ENCODE peak calls at places on chromosomes 13 and 19, in four cellular contexts. V is SJSA1, Z is neuronal stem cell, U is heart left ventricle. X is an unnamed sample.

GRCh38 chr19:31339405-31339804 is 9.8 kb downstream of the TSHZ3 start:
- DNase-seq in V (no peak), Z (no peak), U (no peak), X (no peak)

GRCh38 chr19:18223860-18224524 is 2.2 kb downstream of the PDE4C start:
- DNase-seq in V (no peak), Z (peak), U (peak), X (no peak)

GRCh38 chr13:92307752-92308151 is 909.3 kb downstream of the GPC5 start:
- DNase-seq in V (no peak), Z (no peak), U (no peak), X (no peak)

GRCh38 chr13:40430234-40430633 is 236.2 kb downstream of the FOXO1 start:
- DNase-seq in V (no peak), Z (no peak), U (no peak), X (no peak)

GRCh38 chr19:50981587-50982146 is 2.0 kb downstream of the KLK7 start:
- DNase-seq in V (no peak), Z (no peak), U (no peak), X (no peak)

GRCh38 chr13:113785051-113786010 is 26.3 kb downstream of the TMEM255B start:
- DNase-seq in V (peak), Z (no peak), U (no peak), X (no peak)

GRCh38 chr13:22040810-22041364 is 370.0 kb downstream of the FGF9 start:
- DNase-seq in V (no peak), Z (no peak), U (no peak), X (no peak)

GRCh38 chr19:33100894-33101644 is 20.1 kb downstream of the GPATCH1 start:
- DNase-seq in V (no peak), Z (no peak), U (no peak), X (no peak)

GRCh38 chr19:13051581-13052165 is 51.0 kb downstream of the LYL1 start:
- DNase-seq in V (no peak), Z (peak), U (peak), X (peak)

GRCh38 chr13:26914624-26915023 is 154.0 kb upstream of the GPR12 start:
- DNase-seq in V (no peak), Z (no peak), U (no peak), X (no peak)

GRCh38 chr19:55247621-55248099 is 11.2 kb downstream of the PPP6R1 start:
- DNase-seq in V (no peak), Z (no peak), U (peak), X (no peak)

GRCh38 chr19:13024958-13025653 is 29.8 kb downstream of the NFIX start:
- DNase-seq in V (no peak), Z (no peak), U (no peak), X (peak)

GRCh38 chr13:110161112-110161897 is 145.7 kb downstream of the COL4A1 start:
- DNase-seq in V (no peak), Z (no peak), U (no peak), X (no peak)

GRCh38 chr13:113724780-113725315 is 34.2 kb upstream of the TMEM255B start:
- DNase-seq in V (no peak), Z (peak), U (peak), X (peak)

GRCh38 chr19:55777528-55777927 is 8.6 kb downstream of the RFPL4AL1 start:
- DNase-seq in V (no peak), Z (no peak), U (no peak), X (no peak)

GRCh38 chr13:22455036-22455435 is 725.7 kb upstream of the SGCG start:
- DNase-seq in V (no peak), Z (no peak), U (no peak), X (no peak)

GRCh38 chr19:55857149-55857548 is 20.8 kb downstream of the NLRP4 start:
- DNase-seq in V (no peak), Z (no peak), U (no peak), X (no peak)

GRCh38 chr13:84571264-84571663 is 689.0 kb upstream of the SLITRK1 start:
- DNase-seq in V (no peak), Z (no peak), U (no peak), X (no peak)

DNA sequence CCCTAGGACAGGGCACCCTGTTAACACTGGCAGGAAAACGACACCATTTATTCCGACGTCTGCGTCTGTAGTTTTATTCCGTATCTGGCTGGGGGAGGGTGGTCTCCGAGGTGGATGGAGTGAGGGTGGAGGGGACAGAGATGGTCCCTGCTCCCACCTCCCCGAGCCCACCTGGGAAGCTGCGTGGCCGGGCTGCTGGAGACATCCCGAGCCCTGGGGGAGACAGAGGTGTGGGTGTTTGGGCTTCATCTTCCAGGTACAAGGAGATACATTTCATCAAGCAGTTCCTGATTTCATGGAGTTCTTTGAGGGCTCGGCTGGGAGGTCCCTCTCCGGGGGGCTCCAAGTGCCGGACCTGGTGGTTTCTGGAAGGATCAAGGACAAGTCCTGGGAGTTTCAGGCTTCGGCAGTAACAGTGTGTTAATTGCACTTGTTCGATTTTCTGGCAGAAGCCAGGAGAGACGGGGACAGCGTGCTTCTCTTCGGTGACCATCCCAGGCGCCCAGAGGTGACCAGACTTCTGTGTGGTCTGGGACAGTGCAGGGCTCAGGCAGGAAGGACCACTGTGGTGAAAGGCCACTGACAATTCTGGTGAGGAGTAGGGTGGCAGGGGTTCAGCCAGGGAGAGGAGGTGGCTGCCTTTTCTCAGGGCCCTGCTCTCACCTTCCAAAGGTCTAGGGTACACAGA is 20.1 kb upstream of the MKNK2 start:
- DNase-seq in V (no peak), Z (no peak), U (no peak), X (no peak)
- H3K27ac ChIP-seq in V (no peak), Z (no peak), U (no peak), X (no peak)

DNA sequence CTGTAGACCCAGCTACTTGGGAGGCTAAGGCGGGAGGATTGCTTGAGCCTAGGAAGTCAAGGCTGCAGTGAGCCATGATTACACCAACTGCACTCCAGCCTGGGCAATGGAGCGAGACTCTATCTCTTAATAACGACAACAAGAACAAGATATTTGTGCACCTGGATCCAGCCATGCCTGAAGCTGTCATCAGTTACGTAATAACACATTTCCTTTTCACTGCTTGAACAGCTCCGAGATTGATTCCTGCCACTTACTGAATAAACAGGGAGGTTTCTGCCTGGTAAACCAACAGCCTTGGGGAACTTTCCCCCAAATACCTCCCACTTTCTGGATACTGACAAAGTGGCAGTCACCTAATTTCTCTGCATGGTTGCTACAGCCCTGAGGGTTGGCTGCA is 5.4 kb downstream of the KANK2 start:
- DNase-seq in V (no peak), Z (no peak), U (no peak), X (no peak)
- H3K27ac ChIP-seq in V (no peak), Z (no peak), U (peak), X (peak)

GRCh38 chr19:2331601-2332246 is 3.2 kb downstream of the SPPL2B start:
- DNase-seq in V (no peak), Z (no peak), U (no peak), X (no peak)
- H3K27ac ChIP-seq in V (no peak), Z (no peak), U (peak), X (peak)

GRCh38 chr19:6108721-6109633 is 1.3 kb downstream of the RFX2 start:
- DNase-seq in V (peak), Z (no peak), U (peak), X (no peak)

GRCh38 chr19:6105444-6105843 is 4.9 kb downstream of the RFX2 start:
- DNase-seq in V (no peak), Z (no peak), U (no peak), X (no peak)

GRCh38 chr19:6110360-6110977 is at the start of gene RFX2:
- DNase-seq in V (peak), Z (peak), U (peak), X (peak)

GRCh38 chr19:6113616-6114188 is 3.4 kb upstream of the RFX2 start:
- DNase-seq in V (no peak), Z (no peak), U (no peak), X (no peak)

DNA sequence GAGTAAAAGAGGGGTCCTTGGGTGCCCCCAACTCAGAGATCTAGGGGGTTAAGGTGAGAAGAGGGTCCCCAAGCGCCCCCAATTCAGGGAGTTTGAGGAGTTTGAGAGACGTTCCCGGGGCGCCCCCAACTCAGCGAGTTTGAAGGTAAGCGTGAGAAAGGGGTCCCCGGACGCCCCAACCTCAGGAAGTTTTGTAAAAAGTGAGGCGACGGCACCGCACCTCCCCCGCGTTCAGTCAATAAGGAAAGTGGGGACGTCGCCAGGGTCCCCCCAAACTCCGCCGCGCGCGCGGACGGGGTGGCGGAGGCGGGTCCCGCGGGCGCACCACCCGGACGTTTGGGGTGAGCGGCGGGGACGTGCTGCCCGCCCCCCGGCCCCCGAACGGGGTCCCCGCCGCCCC is 353 bp downstream of the RFX2 start:
- DNase-seq in V (no peak), Z (no peak), U (no peak), X (no peak)
- H3K27ac ChIP-seq in V (no peak), Z (no peak), U (no peak), X (no peak)

DNA sequence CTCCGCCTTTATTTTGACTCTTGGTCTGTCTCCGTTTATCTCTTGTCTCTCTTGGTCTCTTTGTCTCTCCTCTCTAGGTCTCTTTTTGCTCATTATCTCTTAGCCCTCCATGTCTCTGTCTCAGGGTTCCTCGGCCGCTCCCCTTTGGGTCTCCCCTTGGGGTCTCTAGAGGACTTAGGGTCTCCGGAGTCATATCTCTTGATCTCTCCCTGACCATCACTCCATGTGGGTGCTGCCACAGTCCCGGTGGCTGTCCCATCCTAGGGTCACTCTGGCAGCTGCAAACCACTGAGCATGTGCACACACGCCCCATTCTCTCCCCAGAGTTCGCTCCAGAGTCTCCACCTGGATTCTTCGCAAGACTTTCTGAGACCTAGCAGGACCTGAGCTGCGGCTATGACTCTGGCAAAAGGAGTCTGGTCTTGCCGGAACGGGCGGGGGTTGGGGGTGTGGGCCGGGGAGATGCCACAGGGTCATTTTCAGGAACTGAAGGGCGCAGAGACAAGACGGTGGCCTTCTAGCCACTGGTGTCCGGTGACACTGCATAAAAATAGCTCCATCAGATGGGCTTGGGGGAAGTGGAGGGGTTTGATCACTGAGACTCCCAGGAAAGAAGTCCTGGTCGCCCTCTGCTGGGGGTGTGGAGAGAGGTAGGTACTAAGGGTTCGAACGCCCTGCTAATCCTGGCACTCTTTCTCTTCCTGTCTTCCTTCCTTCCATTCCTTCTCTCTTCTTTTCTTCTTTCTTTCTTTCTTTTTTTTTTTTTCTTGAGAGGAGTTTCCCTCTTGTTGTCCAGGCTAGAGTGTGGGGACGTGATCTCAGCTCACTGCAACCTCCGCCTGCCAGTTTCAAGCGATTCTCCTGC is 1.2 kb upstream of the KCNA7 start:
- DNase-seq in V (no peak), Z (no peak), U (no peak), X (peak)
- H3K27ac ChIP-seq in V (no peak), Z (no peak), U (no peak), X (peak)

DNA sequence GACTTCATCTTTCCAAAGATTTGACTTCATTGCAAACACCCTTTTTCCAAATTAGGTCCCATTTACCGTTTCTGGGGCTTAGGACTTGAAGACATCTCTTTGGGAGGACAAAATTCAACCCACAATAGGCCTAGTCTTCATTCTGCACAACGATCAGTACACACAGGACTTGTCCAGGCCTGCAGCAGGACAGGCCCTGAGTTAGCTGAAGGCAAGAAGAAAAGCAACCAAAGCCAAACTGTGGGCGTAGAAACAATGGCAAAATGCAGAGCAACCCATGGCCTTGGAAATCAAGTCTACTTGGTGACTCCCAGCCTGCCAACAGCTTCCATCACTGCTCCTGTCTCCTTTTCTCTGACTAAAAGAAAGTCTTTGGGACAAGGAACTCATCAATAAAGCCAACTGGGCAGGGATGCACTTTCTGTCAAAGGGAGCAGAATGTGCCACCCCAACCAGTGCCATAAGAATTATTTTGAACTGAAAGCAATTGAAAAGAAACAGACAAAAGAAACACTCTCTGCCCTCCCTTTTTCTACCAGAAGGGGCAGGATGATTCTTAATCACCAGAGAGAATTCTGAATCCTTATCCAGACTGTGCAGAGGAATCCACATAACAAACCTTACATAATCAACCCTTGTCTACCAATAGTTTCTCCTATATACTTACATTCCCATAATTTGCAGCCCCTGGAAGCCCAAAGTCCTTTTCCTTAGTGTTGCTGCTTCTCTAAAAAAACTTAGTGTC is 520.9 kb upstream of the NBEA start:
- DNase-seq in V (no peak), Z (no peak), U (no peak), X (no peak)
- H3K27ac ChIP-seq in V (no peak), Z (no peak), U (no peak), X (no peak)

GRCh38 chr19:16896098-16896912 is 7.5 kb downstream of the F2RL3 start:
- DNase-seq in V (no peak), Z (peak), U (no peak), X (no peak)
- H3K27ac ChIP-seq in V (peak), Z (no peak), U (peak), X (peak)

DNA sequence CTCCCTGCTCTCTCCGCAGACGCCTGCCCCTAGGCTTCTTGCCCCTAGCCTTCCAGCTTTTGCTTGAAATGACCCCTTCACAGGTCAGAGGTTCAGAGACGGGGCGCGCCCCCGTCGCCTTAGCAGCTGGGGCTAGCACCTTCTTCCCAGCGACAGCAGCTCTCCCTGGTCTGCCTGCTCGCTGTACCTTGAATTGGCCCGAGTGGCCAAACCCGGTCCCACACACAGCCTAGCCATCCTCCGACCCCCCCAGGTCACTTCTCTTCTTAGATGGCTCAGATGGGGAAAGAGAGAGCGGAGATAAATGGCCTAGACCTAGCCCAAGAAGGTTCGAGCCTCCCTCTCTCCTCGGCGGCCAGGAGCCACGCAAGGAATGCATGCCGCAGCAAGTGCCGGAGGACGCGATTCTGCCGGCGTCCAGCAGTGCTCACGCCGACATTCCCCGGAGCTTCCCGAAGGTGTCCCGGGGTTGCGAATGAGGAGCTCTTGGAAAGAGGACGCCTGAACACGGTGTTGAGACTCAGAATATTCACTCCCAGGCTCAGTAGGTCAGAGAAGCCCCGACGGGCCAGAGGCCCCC is 1.3 kb downstream of the CDX2 start:
- DNase-seq in V (no peak), Z (no peak), U (no peak), X (no peak)
- H3K27ac ChIP-seq in V (no peak), Z (no peak), U (no peak), X (no peak)

GRCh38 chr19:34481861-34482379 is 362 bp downstream of the WTIP start:
- DNase-seq in V (no peak), Z (no peak), U (peak), X (no peak)
- H3K27ac ChIP-seq in V (peak), Z (peak), U (peak), X (peak)

X was measured in gastrocnemius medialis.